ENCODE peak calls at places on chromosome 7, in five cellular contexts. One of them, this sample, is unnamed. For H3K27me3, the result is how much of the 10 kb centered on the place peaks cover.

GRCh38 chr7:129454249-129454551 is 20.0 kb downstream of the STRIP2 start:
- DNase-seq in uterus: no peak
- DNase-seq in heart right ventricle: no peak
- DNase-seq in breast epithelium: no peak
- DNase-seq in heart left ventricle: no peak
- DNase-seq in this sample: no peak

GRCh38 chr7:27784399-27785053 is 44.6 kb downstream of the TAX1BP1 start:
- DNase-seq in heart left ventricle: no peak
- DNase-seq in uterus: no peak
- DNase-seq in breast epithelium: no peak
- DNase-seq in heart right ventricle: no peak
- DNase-seq in this sample: no peak

GRCh38 chr7:27774717-27775328 is 34.9 kb downstream of the TAX1BP1 start:
- DNase-seq in uterus: no peak
- DNase-seq in heart left ventricle: no peak
- DNase-seq in heart right ventricle: no peak
- DNase-seq in breast epithelium: no peak
- DNase-seq in this sample: no peak

GRCh38 chr7:81499262-81500116 is 270.4 kb downstream of the HGF start:
- DNase-seq in breast epithelium: no peak
- DNase-seq in heart left ventricle: no peak
- DNase-seq in uterus: peak
- DNase-seq in heart right ventricle: no peak
- DNase-seq in this sample: no peak

GRCh38 chr7:27842094-27842493 is 102.1 kb downstream of the TAX1BP1 start:
- DNase-seq in uterus: no peak
- DNase-seq in heart right ventricle: no peak
- DNase-seq in breast epithelium: no peak
- DNase-seq in heart left ventricle: no peak
- DNase-seq in this sample: no peak

GRCh38 chr7:122148878-122149277 is 4.8 kb upstream of the AASS start:
- DNase-seq in uterus: no peak
- DNase-seq in heart left ventricle: no peak
- DNase-seq in breast epithelium: no peak
- DNase-seq in heart right ventricle: no peak
- DNase-seq in this sample: no peak

GRCh38 chr7:6631605-6632004 is 5.5 kb upstream of the ZNF316 start:
- DNase-seq in heart right ventricle: no peak
- DNase-seq in uterus: no peak
- DNase-seq in breast epithelium: no peak
- DNase-seq in heart left ventricle: no peak
- DNase-seq in this sample: no peak

GRCh38 chr7:154777023-154777422 is 225.9 kb downstream of the PAXIP1 start:
- DNase-seq in heart left ventricle: no peak
- DNase-seq in heart right ventricle: no peak
- DNase-seq in uterus: no peak
- DNase-seq in breast epithelium: no peak
- DNase-seq in this sample: no peak

GRCh38 chr7:154744226-154744860 is 258.6 kb downstream of the PAXIP1 start:
- DNase-seq in uterus: no peak
- DNase-seq in heart right ventricle: peak
- DNase-seq in breast epithelium: no peak
- DNase-seq in heart left ventricle: no peak
- DNase-seq in this sample: no peak

GRCh38 chr7:2032030-2032875 is 200.5 kb downstream of the MAD1L1 start:
- DNase-seq in heart right ventricle: peak
- DNase-seq in breast epithelium: no peak
- DNase-seq in heart left ventricle: peak
- DNase-seq in uterus: no peak
- DNase-seq in this sample: peak

GRCh38 chr7:99679400-99680191 is at the start of gene CYP3A5:
- DNase-seq in uterus: peak
- DNase-seq in breast epithelium: no peak
- DNase-seq in heart left ventricle: no peak
- DNase-seq in heart right ventricle: no peak
- DNase-seq in this sample: no peak

GRCh38 chr7:149297034-149297755 is 35.2 kb downstream of the ZNF783 start:
- DNase-seq in breast epithelium: no peak
- DNase-seq in uterus: no peak
- DNase-seq in heart left ventricle: no peak
- DNase-seq in heart right ventricle: no peak
- DNase-seq in this sample: no peak

GRCh38 chr7:95794917-95795515 is 22.7 kb downstream of the DYNC1I1 start:
- DNase-seq in heart left ventricle: no peak
- DNase-seq in heart right ventricle: no peak
- DNase-seq in breast epithelium: no peak
- DNase-seq in uterus: no peak
- DNase-seq in this sample: no peak

GRCh38 chr7:159098795-159099194 is 45.9 kb downstream of the VIPR2 start:
- DNase-seq in heart left ventricle: no peak
- DNase-seq in heart right ventricle: no peak
- DNase-seq in uterus: peak
- DNase-seq in breast epithelium: peak
- DNase-seq in this sample: no peak

GRCh38 chr7:54292171-54292925 is 249.8 kb upstream of the VSTM2A start:
- DNase-seq in breast epithelium: no peak
- DNase-seq in heart left ventricle: no peak
- DNase-seq in heart right ventricle: no peak
- DNase-seq in uterus: no peak
- DNase-seq in this sample: no peak

GRCh38 chr7:150973571-150974451 is 4.3 kb downstream of the KCNH2 start:
- DNase-seq in heart left ventricle: no peak
- DNase-seq in heart right ventricle: no peak
- DNase-seq in breast epithelium: no peak
- DNase-seq in uterus: peak
- DNase-seq in this sample: peak

GRCh38 chr7:30559566-30559965 is 35.1 kb upstream of the GARS1 start:
- DNase-seq in heart left ventricle: no peak
- DNase-seq in breast epithelium: peak
- DNase-seq in heart right ventricle: no peak
- DNase-seq in uterus: no peak
- DNase-seq in this sample: no peak

GRCh38 chr7:127954371-127954770 is 76.9 kb downstream of the LRRC4 start:
- DNase-seq in heart right ventricle: no peak
- DNase-seq in uterus: no peak
- DNase-seq in heart left ventricle: no peak
- DNase-seq in breast epithelium: no peak
- DNase-seq in this sample: no peak

GRCh38 chr7:152145853-152146466 is 120.5 kb downstream of the GALNT11 start:
- DNase-seq in heart right ventricle: no peak
- DNase-seq in breast epithelium: no peak
- DNase-seq in heart left ventricle: no peak
- DNase-seq in uterus: no peak
- DNase-seq in this sample: peak

GRCh38 chr7:47510192-47510591 is 71.7 kb downstream of the TNS3 start:
- DNase-seq in heart right ventricle: no peak
- DNase-seq in uterus: peak
- DNase-seq in heart left ventricle: no peak
- DNase-seq in breast epithelium: no peak
- DNase-seq in this sample: no peak

GRCh38 chr7:151382079-151382885 is 27.6 kb downstream of the WDR86 start:
- DNase-seq in uterus: no peak
- DNase-seq in breast epithelium: no peak
- DNase-seq in heart right ventricle: no peak
- DNase-seq in heart left ventricle: no peak
- DNase-seq in this sample: no peak

GRCh38 chr7:33087356-33087755 is 21.8 kb downstream of the RP9 start:
- DNase-seq in heart right ventricle: no peak
- DNase-seq in breast epithelium: no peak
- DNase-seq in uterus: no peak
- DNase-seq in heart left ventricle: no peak
- DNase-seq in this sample: no peak

GRCh38 chr7:130154501-130155317 is 50.5 kb downstream of the TMEM209 start:
- DNase-seq in uterus: no peak
- DNase-seq in heart left ventricle: no peak
- DNase-seq in heart right ventricle: no peak
- DNase-seq in breast epithelium: no peak
- DNase-seq in this sample: no peak

GRCh38 chr7:120857558-120858298 is at the start of gene TSPAN12:
- DNase-seq in uterus: peak
- DNase-seq in heart left ventricle: peak
- DNase-seq in breast epithelium: peak
- DNase-seq in heart right ventricle: peak
- DNase-seq in this sample: peak

GRCh38 chr7:129882531-129882930 is 70.2 kb downstream of the UBE2H start:
- DNase-seq in heart right ventricle: no peak
- DNase-seq in heart left ventricle: no peak
- DNase-seq in breast epithelium: no peak
- DNase-seq in uterus: no peak
- DNase-seq in this sample: no peak

GRCh38 chr7:85736085-85736484 is 549.2 kb upstream of the SEMA3D start:
- DNase-seq in uterus: no peak
- DNase-seq in breast epithelium: no peak
- DNase-seq in heart right ventricle: no peak
- DNase-seq in heart left ventricle: no peak
- DNase-seq in this sample: no peak

GRCh38 chr7:71210220-71210619 is 78.3 kb downstream of the GALNT17 start:
- DNase-seq in uterus: no peak
- DNase-seq in heart right ventricle: no peak
- DNase-seq in breast epithelium: no peak
- DNase-seq in heart left ventricle: no peak
- DNase-seq in this sample: no peak

GRCh38 chr7:68424643-68425297 is 1173.5 kb upstream of the AUTS2 start:
- DNase-seq in heart right ventricle: no peak
- DNase-seq in uterus: no peak
- DNase-seq in heart left ventricle: no peak
- DNase-seq in breast epithelium: no peak
- DNase-seq in this sample: no peak

GRCh38 chr7:90391488-90391887 is 11.8 kb upstream of the CLDN12 start:
- DNase-seq in uterus: no peak
- DNase-seq in heart right ventricle: no peak
- DNase-seq in breast epithelium: no peak
- DNase-seq in heart left ventricle: no peak
- DNase-seq in this sample: no peak

GRCh38 chr7:21253740-21254687 is 173.9 kb upstream of the SP4 start:
- DNase-seq in heart left ventricle: peak
- DNase-seq in heart right ventricle: no peak
- DNase-seq in breast epithelium: no peak
- DNase-seq in uterus: no peak
- DNase-seq in this sample: peak
- TF ChIP-seq CTCF in heart left ventricle: peak
- TF ChIP-seq CTCF in heart right ventricle: peak
- TF ChIP-seq CTCF in breast epithelium: no peak
- TF ChIP-seq CTCF in uterus: peak
- TF ChIP-seq CTCF in this sample: peak

GRCh38 chr7:16556359-16556758 is 29.7 kb downstream of the LRRC72 start:
- DNase-seq in breast epithelium: no peak
- DNase-seq in heart right ventricle: no peak
- DNase-seq in heart left ventricle: no peak
- DNase-seq in uterus: no peak
- DNase-seq in this sample: no peak
- H3K27ac ChIP-seq in breast epithelium: no peak
- H3K27ac ChIP-seq in heart right ventricle: no peak
- H3K27ac ChIP-seq in heart left ventricle: no peak
- H3K27ac ChIP-seq in uterus: no peak
- H3K27ac ChIP-seq in this sample: no peak

GRCh38 chr7:56206420-56206819 is 90.2 kb upstream of the NUPR2 start:
- DNase-seq in uterus: no peak
- DNase-seq in heart left ventricle: no peak
- DNase-seq in heart right ventricle: no peak
- DNase-seq in breast epithelium: no peak
- DNase-seq in this sample: no peak
- H3K27me3 ChIP-seq in uterus: under half
- H3K27me3 ChIP-seq in heart left ventricle: under half
- H3K27me3 ChIP-seq in heart right ventricle: under half
- H3K27me3 ChIP-seq in breast epithelium: under half
- H3K27me3 ChIP-seq in this sample: under half

GRCh38 chr7:131223151-131223550 is 104.5 kb upstream of the MKLN1 start:
- DNase-seq in heart right ventricle: no peak
- DNase-seq in breast epithelium: no peak
- DNase-seq in uterus: no peak
- DNase-seq in heart left ventricle: no peak
- DNase-seq in this sample: no peak

GRCh38 chr7:131224996-131225395 is 102.7 kb upstream of the MKLN1 start:
- DNase-seq in heart right ventricle: no peak
- DNase-seq in breast epithelium: no peak
- DNase-seq in uterus: no peak
- DNase-seq in heart left ventricle: no peak
- DNase-seq in this sample: no peak

GRCh38 chr7:131219277-131220041 is 108.2 kb upstream of the MKLN1 start:
- DNase-seq in heart left ventricle: peak
- DNase-seq in uterus: peak
- DNase-seq in heart right ventricle: peak
- DNase-seq in breast epithelium: peak
- DNase-seq in this sample: no peak

GRCh38 chr7:131221061-131221460 is 106.6 kb upstream of the MKLN1 start:
- DNase-seq in heart right ventricle: no peak
- DNase-seq in uterus: no peak
- DNase-seq in heart left ventricle: no peak
- DNase-seq in breast epithelium: no peak
- DNase-seq in this sample: no peak

DNA sequence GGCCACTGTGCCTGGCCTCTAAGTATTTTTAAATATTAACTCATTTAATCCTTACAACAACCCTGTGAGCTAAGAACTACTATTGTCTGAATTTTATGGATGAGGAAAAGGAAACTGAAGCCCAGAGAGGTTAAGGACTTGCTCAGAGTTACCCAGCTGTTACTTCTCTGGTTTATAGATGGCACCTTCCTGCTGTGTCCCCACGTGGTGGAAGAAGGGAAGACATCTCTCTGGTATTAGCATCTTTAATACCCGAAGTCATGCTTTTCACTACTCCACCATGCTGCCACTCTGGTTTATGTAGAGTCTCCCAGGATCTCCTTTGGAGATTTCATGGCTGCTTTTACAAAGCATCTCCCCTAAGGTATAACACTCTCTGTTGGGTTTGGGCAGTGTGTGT is 105.5 kb upstream of the MKLN1 start:
- DNase-seq in breast epithelium: no peak
- DNase-seq in heart right ventricle: no peak
- DNase-seq in uterus: no peak
- DNase-seq in heart left ventricle: no peak
- DNase-seq in this sample: no peak
- TF ChIP-seq CTCF in breast epithelium: no peak
- TF ChIP-seq CTCF in heart right ventricle: no peak
- TF ChIP-seq CTCF in uterus: no peak
- TF ChIP-seq CTCF in heart left ventricle: no peak
- TF ChIP-seq CTCF in this sample: no peak

DNA sequence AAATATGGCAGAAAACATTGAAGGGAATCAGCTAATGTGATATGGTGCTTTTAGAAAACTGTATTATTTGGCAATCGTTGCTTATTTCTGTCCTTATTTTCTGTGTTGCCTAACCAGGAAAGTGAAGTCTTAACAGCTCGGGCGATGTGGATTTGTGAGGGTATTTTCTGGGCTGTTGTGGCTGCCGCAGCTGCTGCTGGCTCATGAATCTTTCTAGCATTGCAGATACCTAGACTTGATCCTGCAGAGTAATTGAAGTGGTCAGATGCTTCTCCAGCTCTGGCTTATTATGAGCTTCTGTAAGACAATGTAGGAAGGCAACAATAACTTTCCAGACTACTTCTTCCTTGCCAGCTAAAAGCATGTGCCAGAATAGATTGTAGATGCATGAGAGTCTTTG is 461.2 kb upstream of the POT1 start:
- DNase-seq in uterus: no peak
- DNase-seq in heart left ventricle: no peak
- DNase-seq in heart right ventricle: no peak
- DNase-seq in breast epithelium: no peak
- DNase-seq in this sample: no peak
- H3K27ac ChIP-seq in uterus: no peak
- H3K27ac ChIP-seq in heart left ventricle: no peak
- H3K27ac ChIP-seq in heart right ventricle: no peak
- H3K27ac ChIP-seq in breast epithelium: no peak
- H3K27ac ChIP-seq in this sample: no peak

GRCh38 chr7:104327534-104327933 is 869 bp upstream of the LHFPL3 start:
- DNase-seq in heart left ventricle: no peak
- DNase-seq in uterus: no peak
- DNase-seq in breast epithelium: no peak
- DNase-seq in heart right ventricle: no peak
- DNase-seq in this sample: no peak
- H3K27me3 ChIP-seq in heart left ventricle: half or more
- H3K27me3 ChIP-seq in uterus: under half
- H3K27me3 ChIP-seq in breast epithelium: under half
- H3K27me3 ChIP-seq in heart right ventricle: half or more
- H3K27me3 ChIP-seq in this sample: half or more

This sample was measured in CD4-positive, alpha-beta T cell.